ENCODE peak calls at places on chromosomes 3 and 15, in four cellular contexts. B, M, N and O are unnamed samples.

GRCh38 chr15:44286814-44287555 is 1.5 kb upstream of the GOLM2 start:
- DNase-seq in M (no peak), B (no peak), N (no peak), O (no peak)

GRCh38 chr3:193788189-193788946 is 195.4 kb downstream of the OPA1 start:
- DNase-seq in B (no peak), M (peak; percentile 29), N (peak; percentile 70), O (peak; percentile 70)

GRCh38 chr3:35012210-35012609 is 627.1 kb upstream of the ARPP21 start:
- DNase-seq in M (no peak), N (no peak), B (no peak), O (no peak)

GRCh38 chr3:50950591-50950990 is 275.9 kb downstream of the DOCK3 start:
- DNase-seq in M (no peak), B (no peak), N (no peak), O (no peak)

GRCh38 chr3:159669024-159669476 is 319.6 kb upstream of the IL12A start:
- DNase-seq in B (no peak), N (no peak), M (no peak), O (no peak)

GRCh38 chr3:113659121-113659531 is 37.3 kb downstream of the USF3 start:
- DNase-seq in N (no peak), B (no peak), M (no peak), O (no peak)

GRCh38 chr3:31980530-31981205 is 394 bp downstream of the OSBPL10 start:
- DNase-seq in N (peak; percentile 34), B (no peak), M (no peak), O (peak; percentile 32)

GRCh38 chr3:30476373-30477082 is 129.9 kb upstream of the TGFBR2 start:
- DNase-seq in M (no peak), N (no peak), B (no peak), O (no peak)

GRCh38 chr3:105957722-105958121 is 88.9 kb upstream of the CBLB start:
- DNase-seq in M (no peak), N (no peak), B (no peak), O (no peak)

GRCh38 chr3:65873028-65873427 is 165.7 kb downstream of the MAGI1 start:
- DNase-seq in N (no peak), M (no peak), B (no peak), O (peak; percentile 61)

GRCh38 chr15:100892013-100892355 is 12.4 kb downstream of the ALDH1A3 start:
- DNase-seq in N (no peak), B (no peak), M (no peak), O (no peak)

GRCh38 chr15:41806291-41807181 is 21.4 kb upstream of the JMJD7 start:
- DNase-seq in B (no peak), N (no peak), M (no peak), O (no peak)